ENCODE peak calls at places on chromosome 10, in six cellular contexts. S, G, R, J, B and W are unnamed samples.

GRCh38 chr10:62559481-62560206 is 185.5 kb downstream of the ZNF365 start:
- DNase-seq in S (no peak), B (no peak), J (no peak), R (no peak), G (no peak), W (no peak)

GRCh38 chr10:46524471-46525176 is 31.8 kb downstream of the GPRIN2 start:
- DNase-seq in R (peak; percentile 67), G (peak; percentile 39), J (peak; percentile 84), B (peak; percentile 61), S (peak; percentile 100), W (peak; percentile 71)

GRCh38 chr10:20954519-20954918 is 57.4 kb upstream of the NEBL start:
- DNase-seq in B (no peak), S (no peak), J (no peak), R (peak; percentile 96), G (no peak), W (no peak)

GRCh38 chr10:87861566-87861952 is 1.8 kb downstream of the KLLN start:
- DNase-seq in B (peak; percentile 89), G (peak; percentile 78), S (no peak), R (no peak), J (peak; percentile 70), W (peak; percentile 87)

GRCh38 chr10:114021135-114021534 is 22.5 kb upstream of the ADRB1 start:
- DNase-seq in B (no peak), R (no peak), S (no peak), J (no peak), G (no peak), W (no peak)

GRCh38 chr10:68362590-68362989 is 29.9 kb upstream of the PBLD start:
- DNase-seq in S (no peak), B (no peak), J (no peak), R (no peak), G (no peak), W (no peak)

GRCh38 chr10:95711492-95711891 is 17.8 kb upstream of the TCTN3 start:
- DNase-seq in B (no peak), G (no peak), R (no peak), S (no peak), J (no peak), W (no peak)

GRCh38 chr10:124224331-124225028 is 131.1 kb upstream of the CHST15 start:
- DNase-seq in J (peak; percentile 45), B (no peak), R (no peak), G (no peak), S (no peak), W (no peak)

GRCh38 chr10:53536322-53536721 is 763.7 kb upstream of the MBL2 start:
- DNase-seq in G (no peak), S (no peak), R (no peak), B (no peak), J (no peak), W (no peak)

GRCh38 chr10:48523212-48523819 is 81.6 kb downstream of the ARHGAP22 start:
- DNase-seq in S (peak; percentile 16), R (peak; percentile 89), G (peak; percentile 81), J (peak; percentile 25), B (peak; percentile 87), W (peak; percentile 91)

GRCh38 chr10:46558411-46559185 is 2.1 kb upstream of the GPRIN2 start:
- DNase-seq in J (no peak), G (no peak), B (peak; percentile 62), R (peak; percentile 61), S (peak; percentile 63), W (no peak)

GRCh38 chr10:30182191-30183075 is 123.0 kb upstream of the JCAD start:
- DNase-seq in R (no peak), J (peak; percentile 89), B (no peak), G (no peak), S (peak; percentile 80), W (no peak)

GRCh38 chr10:91935886-91936285 is 12.3 kb downstream of the BTAF1 start:
- DNase-seq in R (no peak), J (peak; percentile 82), G (no peak), S (no peak), B (no peak), W (no peak)

GRCh38 chr10:78781251-78781913 is 287.4 kb upstream of the ZMIZ1 start:
- DNase-seq in B (no peak), G (no peak), S (no peak), R (peak; percentile 32), J (no peak), W (no peak)

GRCh38 chr10:92690211-92691041 is 671 bp downstream of the HHEX start:
- DNase-seq in R (peak; percentile 80), G (no peak), S (peak; percentile 46), B (peak; percentile 80), J (peak; percentile 52), W (no peak)

GRCh38 chr10:114017873-114018272 is 25.8 kb upstream of the ADRB1 start:
- DNase-seq in B (no peak), R (no peak), S (no peak), J (no peak), G (no peak), W (no peak)

GRCh38 chr10:93357680-93358079 is 124.5 kb downstream of the MYOF start:
- DNase-seq in B (no peak), S (peak; percentile 35), J (peak; percentile 57), G (no peak), R (peak; percentile 65), W (no peak)

GRCh38 chr10:5948999-5949759 is 28.2 kb downstream of the IL15RA start:
- DNase-seq in B (peak; percentile 81), R (peak; percentile 85), G (peak; percentile 63), J (peak; percentile 50), S (peak; percentile 73), W (no peak)

GRCh38 chr10:79184141-79184625 is 115.4 kb downstream of the ZMIZ1 start:
- DNase-seq in J (peak; percentile 79), R (peak; percentile 80), S (peak; percentile 72), B (no peak), G (no peak), W (peak; percentile 42)

GRCh38 chr10:86940677-86941076 is 16.7 kb downstream of the MMRN2 start:
- DNase-seq in R (peak; percentile 49), B (no peak), G (no peak), S (no peak), J (no peak), W (no peak)

GRCh38 chr10:35353399-35353798 is 17.1 kb downstream of the CCNY start:
- DNase-seq in G (no peak), R (no peak), B (no peak), J (no peak), S (no peak), W (no peak)

GRCh38 chr10:97497572-97498075 is 598 bp downstream of the MMS19 start:
- DNase-seq in R (peak; percentile 88), S (peak; percentile 97), G (peak; percentile 69), J (peak; percentile 94), B (peak; percentile 94), W (peak; percentile 73)

GRCh38 chr10:123117644-123118409 is 17.9 kb upstream of the HMX3 start:
- DNase-seq in G (no peak), J (no peak), B (no peak), R (peak; percentile 89), S (no peak), W (no peak)

GRCh38 chr10:92755725-92756124 is 66.0 kb downstream of the HHEX start:
- DNase-seq in S (no peak), R (no peak), J (no peak), G (no peak), B (no peak), W (no peak)

DNA sequence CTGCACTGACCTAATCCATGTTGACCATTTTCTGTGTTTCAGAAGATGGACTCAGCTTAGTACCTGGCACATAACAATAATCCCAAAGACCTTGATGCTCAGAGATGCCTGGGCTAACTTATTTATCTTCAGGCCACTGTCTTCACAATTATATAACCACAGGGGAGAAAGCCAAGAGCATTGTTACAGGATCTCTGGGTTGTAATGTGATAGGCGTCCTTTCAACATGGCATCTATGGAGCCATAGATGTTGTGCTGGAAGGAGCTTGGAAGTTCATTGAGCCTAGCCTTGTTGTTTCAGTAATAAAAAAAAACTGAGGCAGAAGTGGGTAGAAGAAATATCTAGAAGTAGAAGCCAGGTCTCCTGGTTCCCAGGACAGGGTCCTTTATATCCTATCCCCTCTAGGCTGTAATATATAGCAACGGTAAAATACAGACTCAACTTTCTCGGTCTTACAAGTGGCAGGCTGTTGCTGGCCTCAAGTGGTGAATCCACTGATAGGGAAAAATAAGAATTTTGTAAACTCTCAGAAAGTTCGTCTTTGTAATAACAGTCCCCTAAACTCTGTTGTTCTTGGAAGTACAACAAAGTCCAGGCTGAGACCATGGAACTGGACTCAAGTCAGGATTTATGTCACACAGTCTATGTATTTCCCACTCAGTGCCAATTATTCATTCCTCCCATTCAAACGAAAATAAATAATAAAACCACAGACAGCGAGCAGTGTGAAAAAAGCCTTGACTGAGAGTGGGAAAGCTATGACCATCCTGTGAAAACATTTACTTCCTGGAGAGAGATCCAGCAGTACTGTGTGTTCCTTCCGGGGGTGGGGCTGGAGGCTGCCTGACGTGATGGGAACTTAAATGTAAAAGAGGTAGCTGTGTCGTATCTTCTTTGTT is 277.6 kb downstream of the REEP3 start:
- DNase-seq in R (no peak), S (no peak), G (peak; percentile 48), J (peak; percentile 39), B (peak; percentile 82), W (peak; percentile 57)
- H3K27ac ChIP-seq in R (no peak overlapping the region), S (no peak overlapping the region), G (no peak overlapping the region), J (no peak overlapping the region), B (peak overlapping the region; percentile 44), W (no peak overlapping the region)

GRCh38 chr10:131547129-131547799 is 235.7 kb upstream of the TCERG1L start:
- DNase-seq in R (no peak), J (no peak), G (no peak), B (no peak), S (no peak), W (no peak)
- TF ChIP-seq CTCF in R (no peak), J (no peak), G (no peak), B (no peak), S (no peak), W (no peak)

GRCh38 chr10:126459032-126459831 is 71.0 kb upstream of the ADAM12 start:
- DNase-seq in R (no peak), S (no peak), B (no peak), J (no peak), G (no peak), W (no peak)
- H3K27ac ChIP-seq in R (no peak overlapping the region), S (peak overlapping the region; percentile 91), B (no peak overlapping the region), J (no peak overlapping the region), G (no peak overlapping the region), W (no peak overlapping the region)

DNA sequence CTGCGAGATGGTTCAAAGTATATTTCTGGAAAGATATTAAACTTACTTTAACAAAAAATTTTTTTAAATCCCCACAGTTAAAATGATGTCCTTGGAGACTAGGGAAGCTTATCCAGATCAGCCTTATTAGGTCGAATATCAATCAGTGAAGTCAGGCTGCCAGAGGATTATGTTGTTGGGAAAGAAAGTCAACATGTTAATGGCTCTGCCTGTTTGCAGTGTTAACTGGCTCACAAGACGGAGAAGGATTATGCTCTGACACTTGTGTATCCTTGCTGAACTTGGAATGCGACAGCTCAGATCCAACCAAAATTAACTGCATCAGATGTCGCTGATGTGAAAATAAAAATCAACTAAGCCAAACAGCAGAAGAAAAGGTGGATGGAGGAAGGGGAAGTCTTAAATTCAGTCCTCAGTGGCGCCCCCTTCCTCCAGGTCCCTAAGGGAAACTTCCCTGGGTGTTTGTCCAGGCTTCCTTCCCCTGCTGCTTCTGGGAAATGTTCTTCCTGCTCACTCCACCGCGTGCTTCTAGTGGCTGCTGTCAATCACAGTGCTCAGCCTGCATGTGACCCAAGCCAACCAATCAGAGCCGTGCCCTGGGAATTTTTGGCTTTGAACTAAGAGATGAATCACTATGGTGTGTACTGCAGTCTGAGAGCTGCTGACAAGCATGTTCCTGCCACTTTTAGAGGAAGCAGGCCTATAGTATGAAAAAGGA is 690.4 kb upstream of the NRP1 start:
- DNase-seq in B (no peak), G (no peak), J (peak; percentile 63), R (peak; percentile 74), S (no peak), W (no peak)
- TF ChIP-seq CTCF in B (no peak), G (no peak), J (no peak), R (peak; percentile 74), S (no peak), W (no peak)

GRCh38 chr10:44962870-44963738 is 3.5 kb downstream of the RASSF4 start:
- DNase-seq in B (peak; percentile 67), R (peak; percentile 76), G (peak; percentile 6), J (no peak), S (no peak), W (peak; percentile 54)
- H3K27ac ChIP-seq in B (peak overlapping the region; percentile 93), R (peak overlapping the region; percentile 99), G (no peak overlapping the region), J (no peak overlapping the region), S (no peak overlapping the region), W (peak overlapping the region; percentile 91)